ENCODE peak calls at places on chromosomes 1 and 21, in eight cellular contexts. One of them, this sample, is unnamed.
A peak's percentile ranks its signal among the peaks of the same experiment; 100 is the strongest.

GRCh38 chr1:220113136-220113695 is 19.3 kb downstream of the IARS2 start:
- DNase-seq in lower leg skin: no peak
- DNase-seq in pancreas: no peak
- DNase-seq in psoas muscle: no peak
- DNase-seq in neuronal stem cell: no peak
- DNase-seq in fibroblast of mammary gland: peak; percentile 63
- DNase-seq in GM12878: no peak
- DNase-seq in tibial nerve: no peak
- DNase-seq in this sample: no peak

GRCh38 chr21:37198989-37199924 is 67.9 kb downstream of the VPS26C start:
- DNase-seq in lower leg skin: no peak
- DNase-seq in pancreas: no peak
- DNase-seq in psoas muscle: no peak
- DNase-seq in neuronal stem cell: no peak
- DNase-seq in fibroblast of mammary gland: no peak
- DNase-seq in GM12878: no peak
- DNase-seq in tibial nerve: no peak
- DNase-seq in this sample: no peak

GRCh38 chr1:215529111-215529510 is 38.0 kb upstream of the KCTD3 start:
- DNase-seq in lower leg skin: no peak
- DNase-seq in pancreas: no peak
- DNase-seq in psoas muscle: no peak
- DNase-seq in neuronal stem cell: no peak
- DNase-seq in fibroblast of mammary gland: peak; percentile 65
- DNase-seq in GM12878: no peak
- DNase-seq in tibial nerve: no peak
- DNase-seq in this sample: no peak

GRCh38 chr1:14597343-14598006 is 1.0 kb upstream of the KAZN start:
- DNase-seq in lower leg skin: no peak
- DNase-seq in pancreas: no peak
- DNase-seq in psoas muscle: no peak
- DNase-seq in neuronal stem cell: peak; percentile 39
- DNase-seq in fibroblast of mammary gland: no peak
- DNase-seq in GM12878: no peak
- DNase-seq in tibial nerve: no peak
- DNase-seq in this sample: no peak

GRCh38 chr21:22020221-22020620 is 1022.0 kb downstream of the NCAM2 start:
- DNase-seq in lower leg skin: no peak
- DNase-seq in pancreas: no peak
- DNase-seq in psoas muscle: no peak
- DNase-seq in neuronal stem cell: no peak
- DNase-seq in fibroblast of mammary gland: no peak
- DNase-seq in GM12878: no peak
- DNase-seq in tibial nerve: no peak
- DNase-seq in this sample: no peak

GRCh38 chr1:19661721-19662228 is 2.9 kb upstream of the HTR6 start:
- DNase-seq in lower leg skin: no peak
- DNase-seq in pancreas: no peak
- DNase-seq in psoas muscle: no peak
- DNase-seq in neuronal stem cell: no peak
- DNase-seq in fibroblast of mammary gland: peak; percentile 59
- DNase-seq in GM12878: no peak
- DNase-seq in tibial nerve: no peak
- DNase-seq in this sample: no peak

GRCh38 chr1:69567847-69568434 is at the start of gene LRRC7:
- DNase-seq in lower leg skin: peak; percentile 76
- DNase-seq in pancreas: peak; percentile 17
- DNase-seq in psoas muscle: peak; percentile 68
- DNase-seq in neuronal stem cell: peak; percentile 40
- DNase-seq in fibroblast of mammary gland: no peak
- DNase-seq in GM12878: no peak
- DNase-seq in tibial nerve: no peak
- DNase-seq in this sample: no peak

GRCh38 chr21:42384184-42384583 is 11.7 kb downstream of the TMPRSS3 start:
- DNase-seq in lower leg skin: no peak
- DNase-seq in pancreas: no peak
- DNase-seq in psoas muscle: no peak
- DNase-seq in neuronal stem cell: no peak
- DNase-seq in fibroblast of mammary gland: no peak
- DNase-seq in GM12878: no peak
- DNase-seq in tibial nerve: no peak
- DNase-seq in this sample: no peak

GRCh38 chr21:37828515-37828914 is 87.7 kb downstream of the KCNJ6 start:
- DNase-seq in lower leg skin: no peak
- DNase-seq in pancreas: no peak
- DNase-seq in psoas muscle: no peak
- DNase-seq in neuronal stem cell: no peak
- DNase-seq in fibroblast of mammary gland: no peak
- DNase-seq in GM12878: no peak
- DNase-seq in tibial nerve: no peak
- DNase-seq in this sample: no peak

GRCh38 chr21:17609681-17610080 is 3.0 kb downstream of the BTG3 start:
- DNase-seq in lower leg skin: no peak
- DNase-seq in pancreas: no peak
- DNase-seq in psoas muscle: no peak
- DNase-seq in neuronal stem cell: no peak
- DNase-seq in fibroblast of mammary gland: no peak
- DNase-seq in GM12878: no peak
- DNase-seq in tibial nerve: no peak
- DNase-seq in this sample: no peak

GRCh38 chr21:17612023-17612564 is 607 bp downstream of the BTG3 start:
- DNase-seq in lower leg skin: peak; percentile 90
- DNase-seq in pancreas: peak; percentile 55
- DNase-seq in psoas muscle: peak; percentile 59
- DNase-seq in neuronal stem cell: peak; percentile 14
- DNase-seq in fibroblast of mammary gland: peak; percentile 45
- DNase-seq in GM12878: no peak
- DNase-seq in tibial nerve: no peak
- DNase-seq in this sample: peak; percentile 15

GRCh38 chr21:17611414-17612022 is 1.2 kb downstream of the BTG3 start:
- DNase-seq in lower leg skin: peak; percentile 97
- DNase-seq in pancreas: peak; percentile 77
- DNase-seq in psoas muscle: peak; percentile 79
- DNase-seq in neuronal stem cell: peak; percentile 53
- DNase-seq in fibroblast of mammary gland: peak; percentile 93
- DNase-seq in GM12878: peak; percentile 59
- DNase-seq in tibial nerve: peak; percentile 65
- DNase-seq in this sample: peak; percentile 71

GRCh38 chr21:17612565-17613241 is at the start of gene BTG3:
- DNase-seq in lower leg skin: peak; percentile 94
- DNase-seq in pancreas: peak; percentile 86
- DNase-seq in psoas muscle: peak; percentile 85
- DNase-seq in neuronal stem cell: peak; percentile 76
- DNase-seq in fibroblast of mammary gland: peak; percentile 68
- DNase-seq in GM12878: no peak
- DNase-seq in tibial nerve: peak; percentile 52
- DNase-seq in this sample: peak; percentile 64

DNA sequence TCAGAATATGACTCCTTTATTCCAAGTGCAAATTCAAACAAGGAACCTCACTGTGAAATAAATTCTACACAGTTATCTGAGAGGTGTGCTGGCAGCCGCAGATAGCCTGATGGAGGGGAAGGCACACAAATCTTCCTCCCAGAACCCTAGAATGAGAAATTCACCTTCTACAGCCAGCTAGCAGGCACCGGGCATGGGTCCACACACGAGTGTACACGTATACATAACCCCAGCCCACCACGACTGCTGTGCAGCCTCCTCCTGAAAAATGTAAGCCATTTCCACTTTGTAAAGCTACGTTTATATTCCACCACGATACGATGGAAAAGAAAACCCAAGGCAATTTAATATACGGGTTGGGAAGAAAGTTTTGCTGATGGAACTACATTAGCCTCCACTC is 1.8 kb downstream of the BTG3 start:
- DNase-seq in lower leg skin: no peak
- DNase-seq in pancreas: peak; percentile 28
- DNase-seq in psoas muscle: no peak
- DNase-seq in neuronal stem cell: no peak
- DNase-seq in fibroblast of mammary gland: peak; percentile 10
- DNase-seq in GM12878: no peak
- DNase-seq in tibial nerve: no peak
- DNase-seq in this sample: no peak
- H3K4me3 ChIP-seq in lower leg skin: no peak overlapping the region
- H3K4me3 ChIP-seq in pancreas: peak overlapping the region; percentile 81
- H3K4me3 ChIP-seq in psoas muscle: peak overlapping the region; percentile 72
- H3K4me3 ChIP-seq in neuronal stem cell: peak overlapping the region; percentile 94
- H3K4me3 ChIP-seq in fibroblast of mammary gland: peak overlapping the region; percentile 74
- H3K4me3 ChIP-seq in GM12878: peak overlapping the region; percentile 100
- H3K4me3 ChIP-seq in tibial nerve: peak overlapping the region; percentile 89
- H3K4me3 ChIP-seq in this sample: peak overlapping the region; percentile 88

DNA sequence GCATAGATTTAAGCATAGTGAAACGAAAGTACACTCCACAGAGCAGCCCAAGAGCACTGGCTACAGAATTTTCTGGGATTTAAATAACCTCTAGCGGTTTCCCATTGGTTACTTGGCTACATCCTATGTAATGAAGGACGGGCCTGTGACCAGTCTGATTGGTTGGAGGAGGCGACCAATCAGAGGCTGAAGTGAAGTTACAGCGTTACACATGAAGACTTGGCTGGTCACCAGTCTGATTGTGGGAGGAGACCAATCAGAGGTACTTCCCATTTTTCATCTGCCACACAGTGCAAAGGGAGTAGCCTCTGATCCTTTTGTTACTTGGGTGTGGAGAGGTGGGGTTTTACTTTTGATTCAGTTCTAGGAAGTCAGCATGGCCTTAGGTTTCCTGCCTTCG is 142.7 kb upstream of the SERTAD4 start:
- DNase-seq in lower leg skin: no peak
- DNase-seq in pancreas: no peak
- DNase-seq in psoas muscle: no peak
- DNase-seq in neuronal stem cell: no peak
- DNase-seq in fibroblast of mammary gland: no peak
- DNase-seq in GM12878: no peak
- DNase-seq in tibial nerve: no peak
- DNase-seq in this sample: no peak
- H3K4me3 ChIP-seq in lower leg skin: no peak overlapping the region
- H3K4me3 ChIP-seq in pancreas: no peak overlapping the region
- H3K4me3 ChIP-seq in psoas muscle: no peak overlapping the region
- H3K4me3 ChIP-seq in neuronal stem cell: no peak overlapping the region
- H3K4me3 ChIP-seq in fibroblast of mammary gland: no peak overlapping the region
- H3K4me3 ChIP-seq in GM12878: no peak overlapping the region
- H3K4me3 ChIP-seq in tibial nerve: no peak overlapping the region
- H3K4me3 ChIP-seq in this sample: no peak overlapping the region

DNA sequence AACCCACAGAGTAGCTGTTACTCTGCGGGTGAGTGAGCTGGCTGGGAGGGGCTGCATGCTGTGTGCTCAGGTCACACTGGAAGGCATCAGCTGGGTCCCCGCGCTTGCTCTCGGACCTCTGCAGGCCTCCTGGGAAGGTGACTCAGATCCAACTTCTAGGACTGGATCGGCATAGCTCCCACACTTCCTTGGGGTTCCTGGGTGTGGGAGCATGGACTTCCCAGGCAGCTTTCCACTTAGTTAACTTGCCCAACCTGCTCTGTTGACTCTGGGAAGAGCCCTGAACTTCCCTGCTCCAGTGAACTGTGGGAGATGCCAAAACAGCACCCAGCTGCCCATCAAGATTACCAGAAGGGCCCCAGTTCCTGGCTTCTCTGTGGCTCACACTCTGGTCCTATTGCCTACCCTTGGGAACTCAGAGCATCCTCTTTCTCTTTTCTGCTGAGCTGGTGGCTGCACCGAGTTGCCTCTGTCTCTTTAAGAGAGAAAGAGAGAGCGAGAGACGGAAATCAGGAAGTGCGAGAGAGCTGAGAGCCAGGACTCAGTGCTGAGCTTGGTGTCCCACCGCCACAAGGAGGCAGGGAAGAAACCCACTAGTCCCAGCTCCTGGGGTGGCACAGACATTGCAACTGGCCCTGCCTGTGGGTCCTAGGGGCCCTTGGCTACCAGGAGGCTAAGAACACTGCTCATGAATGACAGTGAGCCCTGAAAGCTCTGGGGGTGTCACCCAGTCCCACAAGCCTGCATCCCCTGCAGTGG is at the start of gene IKBKE:
- DNase-seq in lower leg skin: no peak
- DNase-seq in pancreas: no peak
- DNase-seq in psoas muscle: no peak
- DNase-seq in neuronal stem cell: no peak
- DNase-seq in fibroblast of mammary gland: peak; percentile 69
- DNase-seq in GM12878: no peak
- DNase-seq in tibial nerve: no peak
- DNase-seq in this sample: no peak
- H3K4me3 ChIP-seq in lower leg skin: peak within 1 kb of the TSS; percentile 42
- H3K4me3 ChIP-seq in pancreas: peak within 1 kb of the TSS; percentile 61
- H3K4me3 ChIP-seq in psoas muscle: peak within 1 kb of the TSS; percentile 55
- H3K4me3 ChIP-seq in neuronal stem cell: peak within 1 kb of the TSS; percentile 65
- H3K4me3 ChIP-seq in fibroblast of mammary gland: peak within 1 kb of the TSS; percentile 90
- H3K4me3 ChIP-seq in GM12878: peak within 1 kb of the TSS; percentile 94
- H3K4me3 ChIP-seq in tibial nerve: peak within 1 kb of the TSS; percentile 22
- H3K4me3 ChIP-seq in this sample: peak within 1 kb of the TSS; percentile 96

GRCh38 chr1:212945761-212946160 is 4.6 kb upstream of the VASH2 start:
- DNase-seq in lower leg skin: no peak
- DNase-seq in pancreas: no peak
- DNase-seq in psoas muscle: no peak
- DNase-seq in neuronal stem cell: no peak
- DNase-seq in fibroblast of mammary gland: no peak
- DNase-seq in GM12878: no peak
- DNase-seq in tibial nerve: no peak
- DNase-seq in this sample: no peak

GRCh38 chr1:212943393-212943710 is 7.0 kb upstream of the VASH2 start:
- DNase-seq in lower leg skin: no peak
- DNase-seq in pancreas: no peak
- DNase-seq in psoas muscle: no peak
- DNase-seq in neuronal stem cell: no peak
- DNase-seq in fibroblast of mammary gland: no peak
- DNase-seq in GM12878: no peak
- DNase-seq in tibial nerve: no peak
- DNase-seq in this sample: no peak

GRCh38 chr1:212945056-212945455 is 5.3 kb upstream of the VASH2 start:
- DNase-seq in lower leg skin: no peak
- DNase-seq in pancreas: no peak
- DNase-seq in psoas muscle: no peak
- DNase-seq in neuronal stem cell: no peak
- DNase-seq in fibroblast of mammary gland: no peak
- DNase-seq in GM12878: no peak
- DNase-seq in tibial nerve: no peak
- DNase-seq in this sample: no peak

GRCh38 chr1:212942679-212943392 is 7.5 kb upstream of the VASH2 start:
- DNase-seq in lower leg skin: no peak
- DNase-seq in pancreas: no peak
- DNase-seq in psoas muscle: no peak
- DNase-seq in neuronal stem cell: no peak
- DNase-seq in fibroblast of mammary gland: no peak
- DNase-seq in GM12878: no peak
- DNase-seq in tibial nerve: no peak
- DNase-seq in this sample: no peak

DNA sequence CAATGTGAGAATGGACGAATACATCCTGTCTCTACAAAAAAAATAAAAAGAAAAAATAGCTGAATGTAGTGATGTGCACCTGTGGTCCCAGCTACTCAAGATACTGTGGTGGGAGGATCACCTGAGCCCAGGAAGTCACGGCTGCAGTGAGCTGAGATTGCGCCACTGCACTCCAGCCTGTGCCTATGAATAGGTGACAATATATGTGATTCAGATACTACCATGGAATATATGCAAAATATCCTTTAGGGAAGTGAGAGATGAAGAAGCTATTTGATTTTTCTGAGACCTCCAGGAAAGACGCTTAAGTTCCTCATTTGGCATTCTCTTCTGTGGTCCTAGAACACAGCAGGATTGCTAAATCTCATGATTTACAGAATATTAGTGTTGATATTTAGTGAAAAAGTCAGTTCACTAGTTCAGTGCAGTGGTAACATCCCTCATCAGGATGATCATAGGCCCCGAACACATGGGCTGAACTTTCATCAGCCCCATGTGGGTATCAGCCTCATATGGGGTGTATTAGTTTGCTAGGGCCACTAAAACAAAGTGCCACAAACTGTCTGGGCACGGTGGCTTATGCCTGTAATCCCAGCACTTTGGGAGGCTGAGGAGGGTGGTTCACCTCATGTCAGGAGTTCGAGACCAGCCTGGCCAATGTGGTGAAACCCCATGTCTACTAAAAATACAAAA is 6.0 kb upstream of the VASH2 start:
- DNase-seq in lower leg skin: no peak
- DNase-seq in pancreas: no peak
- DNase-seq in psoas muscle: no peak
- DNase-seq in neuronal stem cell: no peak
- DNase-seq in fibroblast of mammary gland: no peak
- DNase-seq in GM12878: no peak
- DNase-seq in tibial nerve: no peak
- DNase-seq in this sample: no peak
- H3K4me3 ChIP-seq in lower leg skin: no peak overlapping the region
- H3K4me3 ChIP-seq in pancreas: no peak overlapping the region
- H3K4me3 ChIP-seq in psoas muscle: no peak overlapping the region
- H3K4me3 ChIP-seq in neuronal stem cell: no peak overlapping the region
- H3K4me3 ChIP-seq in fibroblast of mammary gland: no peak overlapping the region
- H3K4me3 ChIP-seq in GM12878: no peak overlapping the region
- H3K4me3 ChIP-seq in tibial nerve: no peak overlapping the region
- H3K4me3 ChIP-seq in this sample: no peak overlapping the region

This sample was measured in effector memory CD4-positive, alpha-beta T cell.